ENCODE peak calls at places on chromosomes 6 and 20, in eight cellular contexts. One of them, this sample, is unnamed.
A peak's percentile ranks its signal among the peaks of the same experiment; 100 is the strongest.

GRCh38 chr20:37781626-37782025 is 87.8 kb downstream of the CTNNBL1 start:
- DNase-seq in neural progenitor cell: no peak
- DNase-seq in retinal pigment epithelial cell: no peak
- DNase-seq in spleen: no peak
- DNase-seq in AG10803: peak; percentile 6
- DNase-seq in astrocyte of the spinal cord: no peak
- DNase-seq in coronary artery: no peak
- DNase-seq in A549: no peak
- DNase-seq in this sample: no peak

GRCh38 chr20:12012241-12013222 is 94.8 kb downstream of the BTBD3 start:
- DNase-seq in AG10803: peak; percentile 40
- DNase-seq in spleen: no peak
- DNase-seq in retinal pigment epithelial cell: no peak
- DNase-seq in coronary artery: no peak
- DNase-seq in A549: peak; percentile 61
- DNase-seq in astrocyte of the spinal cord: peak; percentile 48
- DNase-seq in neural progenitor cell: peak; percentile 58
- DNase-seq in this sample: peak; percentile 80

GRCh38 chr6:35497571-35498406 is 910 bp upstream of the TEAD3 start:
- DNase-seq in astrocyte of the spinal cord: peak; percentile 67
- DNase-seq in retinal pigment epithelial cell: no peak
- DNase-seq in A549: peak; percentile 26
- DNase-seq in spleen: peak; percentile 86
- DNase-seq in coronary artery: peak; percentile 84
- DNase-seq in neural progenitor cell: peak; percentile 67
- DNase-seq in AG10803: peak; percentile 83
- DNase-seq in this sample: peak; percentile 82

GRCh38 chr6:114142256-114142655 is 171.3 kb upstream of the HDAC2 start:
- DNase-seq in astrocyte of the spinal cord: no peak
- DNase-seq in spleen: no peak
- DNase-seq in coronary artery: no peak
- DNase-seq in AG10803: no peak
- DNase-seq in A549: no peak
- DNase-seq in retinal pigment epithelial cell: no peak
- DNase-seq in neural progenitor cell: no peak
- DNase-seq in this sample: no peak

GRCh38 chr20:20085812-20086211 is 33.5 kb downstream of the CFAP61 start:
- DNase-seq in A549: no peak
- DNase-seq in coronary artery: no peak
- DNase-seq in retinal pigment epithelial cell: no peak
- DNase-seq in spleen: no peak
- DNase-seq in neural progenitor cell: no peak
- DNase-seq in astrocyte of the spinal cord: no peak
- DNase-seq in AG10803: no peak
- DNase-seq in this sample: no peak

GRCh38 chr20:49384437-49385434 is 97.7 kb downstream of the KCNB1 start:
- DNase-seq in astrocyte of the spinal cord: peak; percentile 36
- DNase-seq in AG10803: peak; percentile 35
- DNase-seq in A549: peak; percentile 39
- DNase-seq in spleen: peak; percentile 87
- DNase-seq in retinal pigment epithelial cell: no peak
- DNase-seq in neural progenitor cell: peak; percentile 99
- DNase-seq in coronary artery: peak; percentile 76
- DNase-seq in this sample: peak; percentile 74

GRCh38 chr6:89567635-89568390 is 70.7 kb downstream of the LYRM2 start:
- DNase-seq in spleen: no peak
- DNase-seq in coronary artery: no peak
- DNase-seq in neural progenitor cell: no peak
- DNase-seq in retinal pigment epithelial cell: no peak
- DNase-seq in AG10803: no peak
- DNase-seq in astrocyte of the spinal cord: no peak
- DNase-seq in A549: no peak
- DNase-seq in this sample: no peak

GRCh38 chr6:117617766-117618035 is 15.4 kb upstream of the GOPC start:
- DNase-seq in neural progenitor cell: no peak
- DNase-seq in A549: no peak
- DNase-seq in astrocyte of the spinal cord: no peak
- DNase-seq in retinal pigment epithelial cell: no peak
- DNase-seq in spleen: no peak
- DNase-seq in AG10803: no peak
- DNase-seq in coronary artery: no peak
- DNase-seq in this sample: no peak

GRCh38 chr20:6530916-6531315 is 236.6 kb upstream of the BMP2 start:
- DNase-seq in astrocyte of the spinal cord: no peak
- DNase-seq in coronary artery: no peak
- DNase-seq in A549: no peak
- DNase-seq in AG10803: no peak
- DNase-seq in retinal pigment epithelial cell: no peak
- DNase-seq in neural progenitor cell: no peak
- DNase-seq in spleen: no peak
- DNase-seq in this sample: no peak

GRCh38 chr6:154039231-154039842 is at the start of gene OPRM1:
- DNase-seq in neural progenitor cell: peak; percentile 94
- DNase-seq in coronary artery: no peak
- DNase-seq in spleen: no peak
- DNase-seq in A549: no peak
- DNase-seq in retinal pigment epithelial cell: peak; percentile 5
- DNase-seq in AG10803: no peak
- DNase-seq in astrocyte of the spinal cord: peak; percentile 40
- DNase-seq in this sample: peak; percentile 29

GRCh38 chr20:1883986-1884385 is 11.2 kb upstream of the SIRPA start:
- DNase-seq in A549: no peak
- DNase-seq in coronary artery: no peak
- DNase-seq in AG10803: no peak
- DNase-seq in spleen: peak; percentile 59
- DNase-seq in neural progenitor cell: no peak
- DNase-seq in astrocyte of the spinal cord: no peak
- DNase-seq in retinal pigment epithelial cell: no peak
- DNase-seq in this sample: no peak

GRCh38 chr6:30612687-30613248 is 4.3 kb downstream of the PPP1R10 start:
- DNase-seq in astrocyte of the spinal cord: peak; percentile 82
- DNase-seq in spleen: no peak
- DNase-seq in A549: no peak
- DNase-seq in AG10803: peak; percentile 61
- DNase-seq in coronary artery: no peak
- DNase-seq in neural progenitor cell: peak; percentile 32
- DNase-seq in retinal pigment epithelial cell: peak; percentile 84
- DNase-seq in this sample: peak; percentile 81

GRCh38 chr20:9323622-9324021 is 190.8 kb upstream of the LAMP5 start:
- DNase-seq in neural progenitor cell: peak; percentile 41
- DNase-seq in retinal pigment epithelial cell: no peak
- DNase-seq in A549: peak; percentile 40
- DNase-seq in spleen: no peak
- DNase-seq in coronary artery: no peak
- DNase-seq in AG10803: no peak
- DNase-seq in astrocyte of the spinal cord: no peak
- DNase-seq in this sample: peak; percentile 41

GRCh38 chr6:28280595-28281287 is 631 bp upstream of the PGBD1 start:
- DNase-seq in neural progenitor cell: no peak
- DNase-seq in retinal pigment epithelial cell: no peak
- DNase-seq in coronary artery: no peak
- DNase-seq in A549: no peak
- DNase-seq in AG10803: no peak
- DNase-seq in spleen: no peak
- DNase-seq in astrocyte of the spinal cord: no peak
- DNase-seq in this sample: no peak

GRCh38 chr6:28281288-28282064 is at the start of gene PGBD1:
- DNase-seq in coronary artery: peak; percentile 81
- DNase-seq in astrocyte of the spinal cord: peak; percentile 78
- DNase-seq in A549: peak; percentile 36
- DNase-seq in spleen: peak; percentile 91
- DNase-seq in retinal pigment epithelial cell: peak; percentile 36
- DNase-seq in neural progenitor cell: peak; percentile 95
- DNase-seq in AG10803: peak; percentile 80
- DNase-seq in this sample: peak; percentile 78

GRCh38 chr6:28277746-28278145 is 3.6 kb upstream of the PGBD1 start:
- DNase-seq in A549: no peak
- DNase-seq in retinal pigment epithelial cell: no peak
- DNase-seq in astrocyte of the spinal cord: no peak
- DNase-seq in coronary artery: no peak
- DNase-seq in neural progenitor cell: no peak
- DNase-seq in spleen: no peak
- DNase-seq in AG10803: peak; percentile 18
- DNase-seq in this sample: no peak

DNA sequence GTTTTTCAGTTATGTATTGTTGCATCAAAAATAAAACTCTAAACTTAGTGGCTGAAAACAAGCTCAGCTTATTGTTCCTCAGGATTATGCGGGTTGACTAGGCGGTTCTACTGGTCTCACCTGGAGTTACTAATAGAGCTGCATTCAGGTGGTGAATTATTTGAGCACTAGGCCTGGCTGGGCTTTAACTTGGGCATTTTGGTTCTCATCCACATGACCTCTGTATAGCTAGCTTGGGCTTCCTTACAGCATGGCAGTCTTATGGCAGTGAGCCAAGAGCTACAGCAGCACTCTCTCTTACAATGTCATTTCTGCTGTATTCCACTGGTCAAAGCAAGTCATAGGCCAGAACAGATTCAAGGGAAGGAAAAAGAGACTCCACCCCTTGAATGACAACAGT is 1.6 kb downstream of the PGBD1 start:
- DNase-seq in astrocyte of the spinal cord: peak; percentile 11
- DNase-seq in retinal pigment epithelial cell: no peak
- DNase-seq in spleen: no peak
- DNase-seq in A549: no peak
- DNase-seq in coronary artery: no peak
- DNase-seq in AG10803: no peak
- DNase-seq in neural progenitor cell: no peak
- DNase-seq in this sample: peak; percentile 19
- H3K4me3 ChIP-seq in astrocyte of the spinal cord: no peak overlapping the region
- H3K4me3 ChIP-seq in retinal pigment epithelial cell: no peak overlapping the region
- H3K4me3 ChIP-seq in spleen: no peak overlapping the region
- H3K4me3 ChIP-seq in A549: no peak overlapping the region
- H3K4me3 ChIP-seq in coronary artery: no peak overlapping the region
- H3K4me3 ChIP-seq in AG10803: no peak overlapping the region
- H3K4me3 ChIP-seq in neural progenitor cell: peak overlapping the region; percentile 88
- H3K4me3 ChIP-seq in this sample: no peak overlapping the region

DNA sequence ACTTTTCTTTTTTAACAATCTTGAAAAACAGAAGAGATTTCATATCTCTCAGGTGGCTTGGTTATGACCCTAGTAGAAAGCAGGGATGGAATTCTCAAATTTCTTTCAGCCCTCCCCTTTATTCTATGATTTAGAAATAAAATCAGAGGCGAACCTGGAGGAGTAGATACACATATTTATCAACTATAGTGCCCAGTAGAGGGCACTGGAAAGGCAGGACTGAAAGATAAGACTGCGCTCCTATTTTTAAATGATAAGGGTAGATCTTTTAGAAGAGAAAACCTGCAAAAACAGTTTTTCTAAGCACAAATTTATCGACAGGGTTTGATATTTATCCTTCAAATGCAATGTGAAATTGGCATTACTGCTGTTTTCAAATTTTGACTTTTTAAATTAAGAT is 1296.6 kb downstream of the EPHA7 start:
- DNase-seq in astrocyte of the spinal cord: peak; percentile 2
- DNase-seq in retinal pigment epithelial cell: no peak
- DNase-seq in neural progenitor cell: peak; percentile 25
- DNase-seq in AG10803: no peak
- DNase-seq in spleen: no peak
- DNase-seq in A549: no peak
- DNase-seq in coronary artery: no peak
- DNase-seq in this sample: peak; percentile 13
- TF ChIP-seq CTCF in astrocyte of the spinal cord: peak; percentile 30
- TF ChIP-seq CTCF in retinal pigment epithelial cell: peak; percentile 63
- TF ChIP-seq CTCF in neural progenitor cell: peak; percentile 67
- TF ChIP-seq CTCF in AG10803: no peak
- TF ChIP-seq CTCF in spleen: no peak
- TF ChIP-seq CTCF in A549: peak; percentile 16
- TF ChIP-seq CTCF in coronary artery: no peak
- TF ChIP-seq CTCF in this sample: peak; percentile 25

DNA sequence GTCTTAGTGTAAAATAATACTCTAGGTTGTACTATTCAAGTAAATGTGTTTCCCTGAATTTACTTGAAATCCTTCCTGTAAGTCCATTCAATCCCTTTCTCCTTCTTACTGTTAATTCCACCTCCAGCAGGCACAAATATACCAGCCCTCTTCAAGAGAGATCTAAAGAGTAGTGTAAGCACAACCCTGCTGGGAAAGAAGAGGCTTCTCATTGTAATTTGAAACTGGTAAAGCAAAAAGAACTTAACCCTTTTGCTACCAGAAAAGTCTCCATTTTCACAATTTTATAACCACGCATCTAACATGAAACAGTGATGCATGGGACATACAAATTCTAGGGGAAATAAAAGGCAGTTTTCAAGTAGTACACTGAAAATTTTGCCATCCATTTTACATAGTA is at the start of gene BMP5:
- DNase-seq in neural progenitor cell: peak; percentile 66
- DNase-seq in coronary artery: no peak
- DNase-seq in spleen: no peak
- DNase-seq in AG10803: no peak
- DNase-seq in astrocyte of the spinal cord: peak; percentile 51
- DNase-seq in A549: no peak
- DNase-seq in retinal pigment epithelial cell: no peak
- DNase-seq in this sample: peak; percentile 81
- H3K4me3 ChIP-seq in neural progenitor cell: peak within 1 kb of the TSS; percentile 28
- H3K4me3 ChIP-seq in coronary artery: no peak within 1 kb of the TSS
- H3K4me3 ChIP-seq in spleen: no peak within 1 kb of the TSS
- H3K4me3 ChIP-seq in AG10803: no peak within 1 kb of the TSS
- H3K4me3 ChIP-seq in astrocyte of the spinal cord: peak within 1 kb of the TSS; percentile 2
- H3K4me3 ChIP-seq in A549: no peak within 1 kb of the TSS
- H3K4me3 ChIP-seq in retinal pigment epithelial cell: no peak within 1 kb of the TSS
- H3K4me3 ChIP-seq in this sample: peak within 1 kb of the TSS; percentile 54

GRCh38 chr6:97218912-97219311 is 64.1 kb downstream of the MMS22L start:
- DNase-seq in astrocyte of the spinal cord: no peak
- DNase-seq in neural progenitor cell: no peak
- DNase-seq in A549: no peak
- DNase-seq in coronary artery: no peak
- DNase-seq in spleen: no peak
- DNase-seq in retinal pigment epithelial cell: no peak
- DNase-seq in AG10803: no peak
- DNase-seq in this sample: no peak

GRCh38 chr6:97215157-97215769 is 67.8 kb downstream of the MMS22L start:
- DNase-seq in neural progenitor cell: peak; percentile 76
- DNase-seq in coronary artery: no peak
- DNase-seq in spleen: no peak
- DNase-seq in AG10803: peak; percentile 78
- DNase-seq in astrocyte of the spinal cord: peak; percentile 80
- DNase-seq in A549: peak; percentile 0
- DNase-seq in retinal pigment epithelial cell: peak; percentile 20
- DNase-seq in this sample: peak; percentile 84
- TF ChIP-seq CTCF in neural progenitor cell: peak; percentile 76
- TF ChIP-seq CTCF in coronary artery: no peak
- TF ChIP-seq CTCF in spleen: no peak
- TF ChIP-seq CTCF in AG10803: peak; percentile 72
- TF ChIP-seq CTCF in astrocyte of the spinal cord: peak; percentile 68
- TF ChIP-seq CTCF in A549: peak; percentile 46
- TF ChIP-seq CTCF in retinal pigment epithelial cell: peak; percentile 74
- TF ChIP-seq CTCF in this sample: peak; percentile 83

GRCh38 chr6:47310131-47310480 is 401 bp upstream of the TNFRSF21 start:
- DNase-seq in spleen: no peak
- DNase-seq in coronary artery: no peak
- DNase-seq in AG10803: no peak
- DNase-seq in A549: peak; percentile 7
- DNase-seq in neural progenitor cell: no peak
- DNase-seq in astrocyte of the spinal cord: no peak
- DNase-seq in retinal pigment epithelial cell: no peak
- DNase-seq in this sample: no peak
- H3K4me3 ChIP-seq in spleen: peak overlapping the region; percentile 66
- H3K4me3 ChIP-seq in coronary artery: peak overlapping the region; percentile 82
- H3K4me3 ChIP-seq in AG10803: no peak overlapping the region
- H3K4me3 ChIP-seq in A549: peak overlapping the region; percentile 96
- H3K4me3 ChIP-seq in neural progenitor cell: peak overlapping the region; percentile 73
- H3K4me3 ChIP-seq in astrocyte of the spinal cord: no peak overlapping the region
- H3K4me3 ChIP-seq in retinal pigment epithelial cell: peak overlapping the region; percentile 76
- H3K4me3 ChIP-seq in this sample: no peak overlapping the region

GRCh38 chr20:17648782-17649730 is 33.0 kb downstream of the RRBP1 start:
- DNase-seq in astrocyte of the spinal cord: peak; percentile 22
- DNase-seq in retinal pigment epithelial cell: no peak
- DNase-seq in coronary artery: no peak
- DNase-seq in AG10803: no peak
- DNase-seq in A549: peak; percentile 62
- DNase-seq in neural progenitor cell: peak; percentile 62
- DNase-seq in spleen: peak; percentile 82
- DNase-seq in this sample: peak; percentile 41
- TF ChIP-seq CTCF in astrocyte of the spinal cord: peak; percentile 53
- TF ChIP-seq CTCF in retinal pigment epithelial cell: peak; percentile 67
- TF ChIP-seq CTCF in coronary artery: no peak
- TF ChIP-seq CTCF in AG10803: peak; percentile 35
- TF ChIP-seq CTCF in A549: peak; percentile 50
- TF ChIP-seq CTCF in neural progenitor cell: peak; percentile 52
- TF ChIP-seq CTCF in spleen: peak; percentile 36
- TF ChIP-seq CTCF in this sample: peak; percentile 50

This sample was measured in choroid plexus epithelial cell.